ENCODE peak calls at places on chromosomes 12 and 14, in eight cellular contexts. C, R, D, J, N, H, S and F are unnamed samples.

GRCh38 chr12:39405580-39405979 is 37.3 kb downstream of the KIF21A start:
- DNase-seq in R (no peak), C (no peak), H (no peak), S (no peak), N (no peak), J (no peak), D (no peak), F (no peak)

GRCh38 chr12:92596388-92596787 is 106.4 kb upstream of the PLEKHG7 start:
- DNase-seq in J (no peak), C (peak; percentile 57), D (no peak), H (peak; percentile 54), S (no peak), R (no peak), N (peak; percentile 69), F (no peak)

GRCh38 chr12:24851816-24852337 is 97.0 kb downstream of the BCAT1 start:
- DNase-seq in R (peak; percentile 75), C (no peak), D (no peak), N (no peak), S (no peak), J (peak; percentile 82), H (no peak), F (no peak)

GRCh38 chr12:50640321-50640939 is 123.5 kb upstream of the ATF1 start:
- DNase-seq in C (no peak), J (no peak), R (no peak), N (no peak), D (no peak), S (no peak), H (no peak), F (no peak)

GRCh38 chr12:49534806-49535278 is 4.0 kb upstream of the KCNH3 start:
- DNase-seq in H (no peak), D (no peak), R (no peak), J (no peak), N (no peak), C (no peak), S (no peak), F (no peak)

GRCh38 chr12:53078425-53079225 is 565 bp downstream of the SPRYD3 start:
- DNase-seq in D (peak; percentile 70), H (no peak), J (no peak), C (no peak), S (no peak), R (no peak), N (peak; percentile 73), F (peak; percentile 51)

GRCh38 chr12:88897723-88898122 is 317.5 kb upstream of the KITLG start:
- DNase-seq in R (peak; percentile 95), D (no peak), N (peak; percentile 32), C (peak; percentile 31), H (peak; percentile 51), J (peak; percentile 18), S (no peak), F (no peak)

GRCh38 chr14:42804146-42804545 is 1197.5 kb downstream of the LRFN5 start:
- DNase-seq in D (no peak), S (no peak), C (no peak), H (no peak), N (no peak), R (no peak), J (no peak), F (no peak)

GRCh38 chr14:104143521-104144452 is 5.4 kb downstream of the KIF26A start:
- DNase-seq in H (no peak), D (no peak), R (no peak), S (no peak), N (no peak), C (no peak), J (no peak), F (no peak)

GRCh38 chr12:32115404-32116104 is 8.9 kb downstream of the BICD1 start:
- DNase-seq in S (peak; percentile 90), J (no peak), H (peak; percentile 99), C (peak; percentile 99), N (peak; percentile 98), D (no peak), R (peak; percentile 97), F (peak; percentile 97)

GRCh38 chr12:84701041-84701440 is 211.6 kb downstream of the SLC6A15 start:
- DNase-seq in J (no peak), H (peak; percentile 39), R (no peak), N (no peak), D (no peak), S (no peak), C (no peak), F (no peak)

GRCh38 chr12:132046561-132046960 is 96.8 kb downstream of the EP400 start:
- DNase-seq in R (peak; percentile 10), N (peak; percentile 94), C (peak; percentile 95), S (no peak), H (peak; percentile 92), J (peak; percentile 62), D (no peak), F (no peak)

GRCh38 chr12:114064497-114064896 is 98.4 kb upstream of the RBM19 start:
- DNase-seq in R (no peak), C (no peak), S (no peak), H (no peak), N (no peak), J (no peak), D (no peak), F (no peak)

GRCh38 chr14:102527255-102528232 is 18.0 kb upstream of the ANKRD9 start:
- DNase-seq in N (peak; percentile 50), J (no peak), R (no peak), S (peak; percentile 63), C (no peak), H (no peak), D (no peak), F (peak; percentile 94)

DNA sequence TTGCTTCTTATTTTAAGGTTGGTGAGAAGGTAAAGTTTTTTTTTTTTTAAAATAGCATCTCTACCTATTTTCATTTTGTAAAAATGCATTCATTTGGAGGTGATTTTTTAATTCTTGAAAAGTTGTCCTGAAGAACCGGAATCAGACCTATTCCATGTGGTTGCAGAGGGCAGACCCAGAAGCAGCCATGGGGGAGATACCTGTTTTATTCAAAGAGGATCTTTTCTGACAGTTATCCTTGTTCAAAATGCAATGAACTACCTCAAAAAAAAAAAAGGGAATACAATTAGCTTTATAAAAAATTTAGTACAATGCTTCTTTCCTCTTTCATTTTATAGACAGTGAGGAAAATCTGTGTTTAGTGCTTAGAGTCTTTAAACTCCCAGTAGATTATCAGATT is 8.4 kb upstream of the NEMF start:
- DNase-seq in C (no peak), N (peak; percentile 11), R (no peak), D (no peak), J (no peak), H (no peak), S (no peak), F (no peak)
- H3K4me2 ChIP-seq in C (peak overlapping the region; percentile 100), N (peak overlapping the region; percentile 85), R (peak overlapping the region; percentile 96), D (peak overlapping the region; percentile 82), J (no peak overlapping the region), H (peak overlapping the region; percentile 92), S (peak overlapping the region; percentile 98), F (peak overlapping the region; percentile 96)

GRCh38 chr12:126258190-126258589 is 1193.0 kb downstream of the AACS start:
- DNase-seq in S (no peak), C (no peak), N (no peak), D (no peak), H (no peak), R (no peak), J (no peak), F (no peak)
- H3K9ac ChIP-seq in S (no peak overlapping the region), C (no peak overlapping the region), N (no peak overlapping the region), D (no peak overlapping the region), H (no peak overlapping the region), R (no peak overlapping the region), J (no peak overlapping the region), F (no peak overlapping the region)

DNA sequence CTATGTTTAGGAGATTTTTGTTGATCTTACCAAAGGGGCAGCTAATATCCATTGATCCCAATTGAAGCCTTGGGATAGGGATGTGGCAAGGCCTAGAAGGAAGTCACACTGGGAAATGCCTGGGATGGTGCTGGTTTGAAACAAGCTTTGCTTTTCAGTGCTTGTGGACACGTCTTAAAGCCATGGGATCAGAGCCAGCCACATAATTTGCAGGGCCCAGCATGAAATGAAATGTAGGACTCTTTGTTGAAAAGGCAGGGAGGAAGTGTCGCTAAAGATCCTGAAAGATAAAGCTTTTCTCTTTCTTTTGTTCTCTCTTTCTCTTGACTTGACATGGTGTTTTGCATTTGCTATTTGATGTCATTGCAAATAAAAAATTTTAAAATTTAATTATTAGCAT is 5.0 kb downstream of the TTC9 start:
- DNase-seq in S (no peak), C (no peak), H (no peak), R (no peak), D (no peak), N (no peak), J (peak; percentile 62), F (no peak)
- H3K4me1 ChIP-seq in S (peaks cover 15% of the 10 kb centered on the region), C (no peaks in the 10 kb centered on the region), H (peaks cover 6% of the 10 kb centered on the region), R (no peaks in the 10 kb centered on the region), D (no peaks in the 10 kb centered on the region), N (no peaks in the 10 kb centered on the region), J (peaks cover 30% of the 10 kb centered on the region), F (peaks cover 19% of the 10 kb centered on the region)

DNA sequence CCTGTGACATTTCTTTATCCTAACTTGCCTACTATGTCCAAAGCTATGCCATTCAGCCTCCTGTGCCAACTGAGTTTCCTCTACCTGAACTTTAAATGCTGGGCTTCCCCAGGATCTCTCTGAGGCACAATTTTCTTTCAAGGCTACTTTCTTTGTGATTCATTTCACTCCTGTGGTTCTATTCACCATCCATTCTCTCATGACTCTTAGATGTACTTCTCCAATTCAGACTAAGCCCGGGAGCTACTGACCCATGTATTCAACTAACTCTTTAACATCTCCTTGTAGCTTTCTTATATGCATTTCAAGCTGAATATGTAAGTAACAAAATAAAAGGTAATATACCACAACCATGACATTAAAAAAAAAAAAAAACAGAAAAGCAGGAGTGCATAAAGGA is 738.9 kb upstream of the USP15 start:
- DNase-seq in C (no peak), S (no peak), D (no peak), J (no peak), H (no peak), N (no peak), R (no peak), F (no peak)
- H3K4me2 ChIP-seq in C (no peak overlapping the region), S (no peak overlapping the region), D (no peak overlapping the region), J (no peak overlapping the region), H (no peak overlapping the region), N (no peak overlapping the region), R (no peak overlapping the region), F (no peak overlapping the region)

GRCh38 chr14:99268776-99269510 is 3.1 kb downstream of the BCL11B start:
- DNase-seq in R (no peak), S (no peak), N (no peak), C (no peak), D (no peak), H (no peak), J (no peak), F (no peak)

GRCh38 chr14:99267871-99268775 is 3.9 kb downstream of the BCL11B start:
- DNase-seq in C (no peak), R (no peak), H (no peak), J (peak; percentile 63), D (no peak), N (no peak), S (no peak), F (no peak)

GRCh38 chr14:99265571-99265970 is 6.4 kb downstream of the BCL11B start:
- DNase-seq in J (no peak), R (no peak), N (no peak), D (no peak), H (no peak), S (no peak), C (no peak), F (no peak)

GRCh38 chr14:99264691-99265090 is 7.3 kb downstream of the BCL11B start:
- DNase-seq in J (no peak), S (no peak), N (no peak), R (no peak), H (no peak), C (no peak), D (no peak), F (no peak)

GRCh38 chr14:99266181-99267178 is 5.5 kb downstream of the BCL11B start:
- DNase-seq in S (peak; percentile 45), R (peak; percentile 64), H (peak; percentile 23), J (peak; percentile 81), N (peak; percentile 87), D (peak; percentile 63), C (peak; percentile 67), F (peak; percentile 57)
- H3K9ac ChIP-seq in S (no peak overlapping the region), R (no peak overlapping the region), H (no peak overlapping the region), J (peak overlapping the region; percentile 23), N (no peak overlapping the region), D (no peak overlapping the region), C (no peak overlapping the region), F (peak overlapping the region; percentile 26)